ENCODE peak calls at places on chromosomes 12 and 14, in four cellular contexts. One of them, this sample, is unnamed. For H3K4me1, the result is how much of the 10 kb centered on the place peaks cover.

GRCh38 chr14:68181395-68182326 is 362.1 kb downstream of the RAD51B start:
- DNase-seq in PC-3: peak
- DNase-seq in hepatocyte: no peak
- DNase-seq in HCT116: peak
- DNase-seq in this sample: no peak

GRCh38 chr12:2229661-2230539 is 177.1 kb downstream of the CACNA1C start:
- DNase-seq in HCT116: no peak
- DNase-seq in hepatocyte: no peak
- DNase-seq in PC-3: no peak
- DNase-seq in this sample: no peak

GRCh38 chr14:73787760-73788508 is 63.7 kb upstream of the PTGR2 start:
- DNase-seq in hepatocyte: no peak
- DNase-seq in PC-3: peak
- DNase-seq in HCT116: no peak
- DNase-seq in this sample: peak

GRCh38 chr12:87266305-87266704 is 762.9 kb downstream of the C12orf50 start:
- DNase-seq in hepatocyte: peak
- DNase-seq in PC-3: peak
- DNase-seq in HCT116: no peak
- DNase-seq in this sample: no peak

GRCh38 chr12:115354007-115354452 is 670.1 kb upstream of the TBX3 start:
- DNase-seq in HCT116: peak
- DNase-seq in hepatocyte: peak
- DNase-seq in PC-3: peak
- DNase-seq in this sample: no peak

GRCh38 chr12:77033658-77034164 is 31.7 kb downstream of the E2F7 start:
- DNase-seq in PC-3: no peak
- DNase-seq in hepatocyte: no peak
- DNase-seq in HCT116: no peak
- DNase-seq in this sample: no peak

GRCh38 chr14:74652541-74652940 is 40.5 kb upstream of the LTBP2 start:
- DNase-seq in hepatocyte: no peak
- DNase-seq in HCT116: no peak
- DNase-seq in PC-3: no peak
- DNase-seq in this sample: no peak

GRCh38 chr14:105930572-105930971 is 404.2 kb downstream of the TMEM121 start:
- DNase-seq in hepatocyte: no peak
- DNase-seq in PC-3: no peak
- DNase-seq in HCT116: no peak
- DNase-seq in this sample: no peak

GRCh38 chr14:101120636-101121398 is 217.3 kb upstream of the RTL1 start:
- DNase-seq in HCT116: no peak
- DNase-seq in hepatocyte: no peak
- DNase-seq in PC-3: no peak
- DNase-seq in this sample: no peak

GRCh38 chr14:104149617-104150141 is 11.3 kb downstream of the KIF26A start:
- DNase-seq in PC-3: no peak
- DNase-seq in HCT116: no peak
- DNase-seq in hepatocyte: peak
- DNase-seq in this sample: no peak
- TF ChIP-seq EZH2 in PC-3: no peak
- TF ChIP-seq EZH2 in HCT116: no peak
- TF ChIP-seq EZH2 in hepatocyte: no peak
- TF ChIP-seq EZH2 in this sample: no peak

DNA sequence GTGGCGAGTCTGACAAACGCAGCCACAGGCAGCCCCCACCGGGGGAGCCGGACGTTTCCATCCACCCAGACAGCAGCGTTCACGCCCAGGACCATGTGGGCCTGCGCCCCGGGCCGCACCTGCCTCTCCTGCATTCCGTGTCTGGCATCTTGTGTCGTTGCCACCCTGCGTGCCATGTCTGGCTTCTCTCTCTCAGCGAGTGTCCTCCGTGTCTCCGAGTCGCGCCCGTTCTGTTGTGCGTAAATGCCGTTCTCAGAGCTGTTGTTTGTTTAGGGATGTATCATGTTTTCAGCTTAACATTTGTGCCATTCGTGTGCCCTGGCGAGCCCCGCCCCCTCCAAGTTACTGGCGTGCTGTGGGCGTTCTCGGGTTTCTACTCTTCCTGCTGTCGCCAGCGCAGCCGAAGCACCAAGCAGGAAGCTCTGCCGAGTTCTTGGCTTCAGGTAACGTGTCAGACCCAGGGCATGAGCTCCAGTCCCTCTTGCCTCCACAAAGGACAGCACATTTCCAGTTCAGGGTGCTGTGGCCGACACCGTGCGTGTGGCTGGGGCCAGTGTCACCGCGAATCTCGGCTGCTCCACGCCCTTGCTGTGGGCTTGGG is 34.6 kb downstream of the NOC4L start:
- DNase-seq in hepatocyte: no peak
- DNase-seq in PC-3: peak
- DNase-seq in HCT116: no peak
- DNase-seq in this sample: no peak
- TF ChIP-seq EZH2phosphoT487 in hepatocyte: no peak
- TF ChIP-seq EZH2phosphoT487 in PC-3: no peak
- TF ChIP-seq EZH2phosphoT487 in HCT116: no peak
- TF ChIP-seq EZH2phosphoT487 in this sample: no peak

GRCh38 chr12:100555722-100556121 is 17.8 kb upstream of the GAS2L3 start:
- DNase-seq in HCT116: no peak
- DNase-seq in PC-3: no peak
- DNase-seq in hepatocyte: no peak
- DNase-seq in this sample: no peak

GRCh38 chr12:100557357-100557756 is 16.1 kb upstream of the GAS2L3 start:
- DNase-seq in PC-3: no peak
- DNase-seq in HCT116: no peak
- DNase-seq in hepatocyte: no peak
- DNase-seq in this sample: no peak

GRCh38 chr12:100553851-100554404 is 19.6 kb upstream of the GAS2L3 start:
- DNase-seq in hepatocyte: peak
- DNase-seq in HCT116: no peak
- DNase-seq in PC-3: no peak
- DNase-seq in this sample: peak

GRCh38 chr12:100554608-100555077 is 18.8 kb upstream of the GAS2L3 start:
- DNase-seq in HCT116: peak
- DNase-seq in PC-3: peak
- DNase-seq in hepatocyte: peak
- DNase-seq in this sample: peak
- H3K4me1 ChIP-seq in HCT116: under half
- H3K4me1 ChIP-seq in PC-3: under half
- H3K4me1 ChIP-seq in hepatocyte: under half
- H3K4me1 ChIP-seq in this sample: under half

GRCh38 chr12:62191747-62192485 is 68.3 kb upstream of the USP15 start:
- DNase-seq in HCT116: no peak
- DNase-seq in hepatocyte: peak
- DNase-seq in PC-3: no peak
- DNase-seq in this sample: no peak

GRCh38 chr12:62194031-62194430 is 66.2 kb upstream of the USP15 start:
- DNase-seq in hepatocyte: no peak
- DNase-seq in HCT116: no peak
- DNase-seq in PC-3: no peak
- DNase-seq in this sample: no peak

GRCh38 chr12:62192486-62193250 is 67.5 kb upstream of the USP15 start:
- DNase-seq in HCT116: peak
- DNase-seq in PC-3: peak
- DNase-seq in hepatocyte: peak
- DNase-seq in this sample: peak

GRCh38 chr12:62190921-62191746 is 69.1 kb upstream of the USP15 start:
- DNase-seq in PC-3: no peak
- DNase-seq in HCT116: no peak
- DNase-seq in hepatocyte: peak
- DNase-seq in this sample: no peak

GRCh38 chr12:62190081-62190480 is 70.1 kb upstream of the USP15 start:
- DNase-seq in HCT116: no peak
- DNase-seq in PC-3: no peak
- DNase-seq in hepatocyte: no peak
- DNase-seq in this sample: no peak
- TF ChIP-seq EZH2 in HCT116: no peak
- TF ChIP-seq EZH2 in PC-3: no peak
- TF ChIP-seq EZH2 in hepatocyte: no peak
- TF ChIP-seq EZH2 in this sample: no peak

DNA sequence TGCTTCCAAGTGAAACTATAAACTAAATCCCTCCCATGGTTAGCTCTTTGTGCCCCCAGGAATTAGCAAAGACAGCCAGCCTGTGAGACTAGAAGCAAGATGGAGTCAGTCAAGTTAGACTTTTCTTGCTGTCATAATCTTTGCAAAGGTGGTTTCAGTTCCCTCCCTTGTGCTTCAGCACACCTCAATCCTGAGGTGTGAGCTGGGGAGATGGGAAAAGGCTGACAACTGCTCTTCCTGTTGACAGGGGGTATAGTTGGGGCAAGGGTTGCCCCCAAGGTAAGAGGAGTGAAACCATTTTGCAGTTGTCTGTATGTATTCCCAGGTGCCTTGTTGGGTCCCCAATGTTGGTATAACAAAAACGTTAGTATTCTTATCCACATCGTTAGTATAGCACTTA is 12.3 kb upstream of the CPM start:
- DNase-seq in PC-3: no peak
- DNase-seq in HCT116: no peak
- DNase-seq in hepatocyte: no peak
- DNase-seq in this sample: no peak
- TF ChIP-seq EZH2phosphoT487 in PC-3: no peak
- TF ChIP-seq EZH2phosphoT487 in HCT116: no peak
- TF ChIP-seq EZH2phosphoT487 in hepatocyte: no peak
- TF ChIP-seq EZH2phosphoT487 in this sample: no peak

GRCh38 chr12:6638305-6638704 is 2.5 kb upstream of the LPAR5 start:
- DNase-seq in HCT116: no peak
- DNase-seq in PC-3: no peak
- DNase-seq in hepatocyte: no peak
- DNase-seq in this sample: no peak

GRCh38 chr12:6635375-6635855 is 344 bp downstream of the LPAR5 start:
- DNase-seq in hepatocyte: no peak
- DNase-seq in PC-3: no peak
- DNase-seq in HCT116: no peak
- DNase-seq in this sample: no peak

GRCh38 chr12:6632026-6632978 is 3.5 kb downstream of the LPAR5 start:
- DNase-seq in hepatocyte: peak
- DNase-seq in PC-3: no peak
- DNase-seq in HCT116: no peak
- DNase-seq in this sample: no peak

GRCh38 chr12:6639151-6639773 is 3.5 kb upstream of the LPAR5 start:
- DNase-seq in PC-3: no peak
- DNase-seq in HCT116: no peak
- DNase-seq in hepatocyte: no peak
- DNase-seq in this sample: no peak

GRCh38 chr12:6635856-6636521 is at the start of gene LPAR5:
- DNase-seq in HCT116: peak
- DNase-seq in PC-3: peak
- DNase-seq in hepatocyte: peak
- DNase-seq in this sample: no peak
- H3K4me1 ChIP-seq in HCT116: under half
- H3K4me1 ChIP-seq in PC-3: under half
- H3K4me1 ChIP-seq in hepatocyte: under half
- H3K4me1 ChIP-seq in this sample: under half

DNA sequence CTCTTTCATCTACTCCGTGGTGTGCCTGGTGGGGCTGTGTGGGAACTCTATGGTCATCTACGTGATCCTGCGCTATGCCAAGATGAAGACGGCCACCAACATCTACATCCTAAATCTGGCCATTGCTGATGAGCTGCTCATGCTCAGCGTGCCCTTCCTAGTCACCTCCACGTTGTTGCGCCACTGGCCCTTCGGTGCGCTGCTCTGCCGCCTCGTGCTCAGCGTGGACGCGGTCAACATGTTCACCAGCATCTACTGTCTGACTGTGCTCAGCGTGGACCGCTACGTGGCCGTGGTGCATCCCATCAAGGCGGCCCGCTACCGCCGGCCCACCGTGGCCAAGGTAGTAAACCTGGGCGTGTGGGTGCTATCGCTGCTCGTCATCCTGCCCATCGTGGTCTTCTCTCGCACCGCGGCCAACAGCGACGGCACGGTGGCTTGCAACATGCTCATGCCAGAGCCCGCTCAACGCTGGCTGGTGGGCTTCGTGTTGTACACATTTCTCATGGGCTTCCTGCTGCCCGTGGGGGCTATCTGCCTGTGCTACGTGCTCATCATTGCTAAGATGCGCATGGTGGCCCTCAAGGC is 2.0 kb downstream of the SSTR1 start:
- DNase-seq in PC-3: no peak
- DNase-seq in hepatocyte: no peak
- DNase-seq in HCT116: no peak
- DNase-seq in this sample: no peak
- TF ChIP-seq EZH2 in PC-3: no peak
- TF ChIP-seq EZH2 in hepatocyte: no peak
- TF ChIP-seq EZH2 in HCT116: no peak
- TF ChIP-seq EZH2 in this sample: no peak

DNA sequence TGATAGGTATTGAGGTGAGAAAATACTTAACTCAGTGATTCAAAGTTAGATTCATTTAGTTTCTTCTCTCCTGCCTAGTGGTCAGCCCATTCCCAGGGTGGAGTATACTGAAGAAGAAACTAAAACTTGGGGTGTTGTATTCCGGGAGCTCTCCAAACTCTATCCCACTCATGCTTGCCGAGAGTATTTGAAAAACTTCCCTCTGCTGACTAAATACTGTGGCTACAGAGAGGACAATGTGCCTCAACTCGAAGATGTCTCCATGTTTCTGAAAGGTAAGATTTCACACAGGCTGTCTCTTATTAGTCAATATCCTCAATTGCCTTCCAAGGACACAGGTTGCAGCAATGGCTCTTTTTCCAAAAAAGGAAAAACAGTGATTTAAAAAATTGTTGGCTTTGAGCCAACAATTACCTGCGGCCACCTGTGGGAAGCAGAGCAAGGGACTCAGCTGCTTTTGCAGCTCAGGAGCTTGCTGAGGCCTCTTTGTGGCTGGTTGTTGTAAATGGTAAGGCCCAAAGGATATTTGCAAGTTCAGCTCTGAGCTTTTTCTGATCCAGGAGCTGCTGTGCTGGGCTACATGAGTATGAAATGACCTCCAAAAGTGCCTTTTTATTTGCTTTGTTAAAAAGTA is 33.9 kb downstream of the TPH2 start:
- DNase-seq in PC-3: peak
- DNase-seq in hepatocyte: peak
- DNase-seq in HCT116: no peak
- DNase-seq in this sample: no peak
- TF ChIP-seq EZH2phosphoT487 in PC-3: no peak
- TF ChIP-seq EZH2phosphoT487 in hepatocyte: no peak
- TF ChIP-seq EZH2phosphoT487 in HCT116: no peak
- TF ChIP-seq EZH2phosphoT487 in this sample: no peak